ENCODE peak calls at places on chromosomes 7 and 10, in eight cellular contexts. A is CMK, W is DMS153, Z is psoas muscle, B is NCI-H1417, M is T-helper 1 cell, J is ecto neural progenitor cell, R is iris pigment epithelial cell. X is an unnamed sample.

GRCh38 chr7:18020138-18020715 is 7.4 kb downstream of the PRPS1L1 start:
- DNase-seq in A (no peak), J (no peak), W (no peak), B (no peak), M (no peak), Z (no peak), R (peak; percentile 26), X (no peak)

GRCh38 chr10:122504551-122504950 is 43.2 kb downstream of the HTRA1 start:
- DNase-seq in B (peak; percentile 22), R (peak; percentile 95), M (no peak), Z (peak; percentile 84), J (no peak), A (no peak), W (peak; percentile 83), X (peak; percentile 95)

GRCh38 chr7:405489-406211 is 114.0 kb downstream of the PDGFA start:
- DNase-seq in M (no peak), Z (no peak), J (peak; percentile 79), R (no peak), B (no peak), A (no peak), W (no peak), X (peak; percentile 33)

GRCh38 chr7:78134256-78134655 is 335.7 kb downstream of the PHTF2 start:
- DNase-seq in Z (no peak), B (peak; percentile 31), J (no peak), A (no peak), R (peak; percentile 61), M (no peak), W (no peak), X (no peak)

GRCh38 chr10:17507538-17507937 is 53.1 kb upstream of the ST8SIA6 start:
- DNase-seq in W (no peak), A (no peak), R (no peak), J (no peak), B (no peak), M (no peak), Z (no peak), X (no peak)

GRCh38 chr10:11175823-11176243 is 158.2 kb downstream of the CELF2 start:
- DNase-seq in J (no peak), R (no peak), Z (no peak), A (no peak), M (no peak), W (no peak), B (no peak), X (no peak)

GRCh38 chr7:110001254-110001938 is 1089.5 kb upstream of the LRRN3 start:
- DNase-seq in A (no peak), J (no peak), B (no peak), Z (no peak), W (no peak), M (no peak), R (no peak), X (no peak)

GRCh38 chr7:155979566-155979965 is 167.3 kb upstream of the SHH start:
- DNase-seq in W (no peak), Z (no peak), A (no peak), R (no peak), J (no peak), M (no peak), B (no peak), X (no peak)

GRCh38 chr10:116272497-116273221 is at the start of gene GFRA1:
- DNase-seq in R (peak; percentile 41), Z (peak; percentile 44), J (peak; percentile 69), A (no peak), B (peak; percentile 55), W (no peak), M (no peak), X (peak; percentile 58)

GRCh38 chr7:121024568-121025055 is 36.1 kb downstream of the CPED1 start:
- DNase-seq in Z (no peak), M (no peak), R (no peak), A (no peak), J (no peak), B (no peak), W (no peak), X (no peak)

GRCh38 chr7:107167483-107168232 is 1.1 kb upstream of the HBP1 start:
- DNase-seq in M (peak; percentile 70), R (peak; percentile 90), Z (peak; percentile 59), B (peak; percentile 89), J (no peak), A (peak; percentile 8), W (no peak), X (no peak)

GRCh38 chr7:82740246-82740848 is 296.8 kb upstream of the CACNA2D1 start:
- DNase-seq in A (no peak), W (peak; percentile 35), R (peak; percentile 74), M (no peak), J (peak; percentile 55), Z (no peak), B (peak; percentile 59), X (no peak)

GRCh38 chr10:78991187-78991586 is 77.6 kb upstream of the ZMIZ1 start:
- DNase-seq in R (peak; percentile 23), Z (no peak), J (no peak), A (no peak), W (peak; percentile 47), M (no peak), B (no peak), X (no peak)

GRCh38 chr10:124912487-124912886 is 29.4 kb upstream of the ZRANB1 start:
- DNase-seq in R (no peak), M (no peak), A (no peak), W (no peak), J (no peak), Z (no peak), B (no peak), X (no peak)

GRCh38 chr10:80202934-80203834 is 2.2 kb downstream of the ANXA11 start:
- DNase-seq in A (peak; percentile 45), M (peak; percentile 56), J (no peak), Z (peak; percentile 83), W (peak; percentile 59), R (peak; percentile 93), B (peak; percentile 21), X (peak; percentile 87)

GRCh38 chr7:142375710-142376313 is 118.0 kb upstream of the PRSS58 start:
- DNase-seq in A (no peak), Z (no peak), J (peak; percentile 65), W (no peak), M (no peak), R (peak; percentile 39), B (no peak), X (no peak)

X was measured in Right ventricle myocardium superior.